ENCODE peak calls at places on chromosome 2, in seven cellular contexts. O is neural progenitor cell, T is SK-N-SH, M is HCT116, F is MM.1S, A is OCI-LY7, K is hepatocyte. U is an unnamed sample. For H3K9me3, the result is how much of the 10 kb centered on the place peaks cover.

GRCh38 chr2:23622466-23622865 is 237.5 kb downstream of the KLHL29 start:
- DNase-seq in F (no peak), M (no peak), T (no peak), O (no peak), K (no peak), A (no peak), U (no peak)

GRCh38 chr2:5560981-5561380 is 131.2 kb upstream of the SOX11 start:
- DNase-seq in A (no peak), M (no peak), T (peak), K (no peak), F (no peak), O (no peak), U (peak)

GRCh38 chr2:150480241-150480640 is 7.2 kb downstream of the RND3 start:
- DNase-seq in F (no peak), A (no peak), K (no peak), T (no peak), M (no peak), O (no peak), U (peak)

GRCh38 chr2:158760887-158761286 is 34.2 kb upstream of the DAPL1 start:
- DNase-seq in T (no peak), F (no peak), A (no peak), O (no peak), K (no peak), M (no peak), U (no peak)

GRCh38 chr2:53880756-53881155 is 21.0 kb upstream of the GPR75 start:
- DNase-seq in F (no peak), M (no peak), O (no peak), T (no peak), A (no peak), K (no peak), U (peak)

GRCh38 chr2:170408461-170409163 is 230.7 kb downstream of the MYO3B start:
- DNase-seq in A (peak), T (peak), F (no peak), O (no peak), K (no peak), M (no peak), U (no peak)

GRCh38 chr2:231039294-231039664 is 2.0 kb downstream of the C2orf72 start:
- DNase-seq in O (no peak), F (no peak), T (no peak), K (no peak), M (no peak), A (no peak), U (no peak)

GRCh38 chr2:150097891-150098595 is 389.4 kb downstream of the RND3 start:
- DNase-seq in F (peak), O (no peak), K (peak), M (no peak), A (no peak), T (no peak), U (peak)

GRCh38 chr2:49490710-49491109 is 336.4 kb upstream of the FSHR start:
- DNase-seq in A (peak), O (peak), T (no peak), K (peak), M (no peak), F (peak), U (peak)

GRCh38 chr2:144230452-144231085 is 289.4 kb downstream of the ZEB2 start:
- DNase-seq in F (no peak), M (peak), O (no peak), T (no peak), A (no peak), K (no peak), U (peak)

GRCh38 chr2:120384486-120385354 is 38.8 kb downstream of the INHBB start:
- DNase-seq in M (no peak), A (no peak), T (no peak), O (no peak), F (no peak), K (peak), U (no peak)

GRCh38 chr2:6082619-6083018 is 390.4 kb downstream of the SOX11 start:
- DNase-seq in M (no peak), F (no peak), T (no peak), K (no peak), A (no peak), O (peak), U (no peak)

GRCh38 chr2:50006327-50006726 is 852.0 kb upstream of the FSHR start:
- DNase-seq in M (no peak), F (no peak), T (no peak), A (no peak), K (no peak), O (no peak), U (no peak)

GRCh38 chr2:134120718-134121630 is 132.9 kb upstream of the MGAT5 start:
- DNase-seq in F (peak), K (peak), A (peak), T (peak), O (peak), M (no peak), U (peak)

GRCh38 chr2:240139666-240140393 is 628 bp downstream of the OTOS start:
- DNase-seq in T (no peak), O (peak), M (no peak), A (no peak), K (no peak), F (no peak), U (no peak)

GRCh38 chr2:19632327-19633040 is 269.3 kb downstream of the TTC32 start:
- DNase-seq in K (no peak), O (no peak), M (no peak), T (no peak), A (no peak), F (no peak), U (peak)

GRCh38 chr2:227536445-227536844 is 62.2 kb upstream of the SCYGR2 start:
- DNase-seq in A (no peak), T (peak), F (no peak), K (peak), O (no peak), M (no peak), U (peak)

GRCh38 chr2:137888845-137889244 is 75.4 kb upstream of the HNMT start:
- DNase-seq in K (peak), A (no peak), F (peak), O (peak), T (peak), M (peak), U (peak)

GRCh38 chr2:43524180-43524965 is 71.5 kb downstream of the THADA start:
- DNase-seq in K (peak), O (no peak), A (no peak), T (no peak), M (no peak), F (no peak), U (peak)

GRCh38 chr2:237441605-237442004 is 27.6 kb upstream of the COL6A3 start:
- DNase-seq in A (no peak), K (peak), T (peak), F (no peak), M (no peak), O (no peak), U (peak)

GRCh38 chr2:197310940-197311485 is 433 bp upstream of the ANKRD44 start:
- DNase-seq in M (no peak), K (no peak), F (no peak), T (peak), A (no peak), O (no peak), U (peak)

GRCh38 chr2:189702071-189702470 is 27.6 kb downstream of the ANKAR start:
- DNase-seq in K (no peak), T (no peak), M (no peak), A (peak), O (no peak), F (no peak), U (peak)

GRCh38 chr2:149733936-149734685 is 146.5 kb upstream of the MMADHC start:
- DNase-seq in K (peak), O (no peak), M (no peak), A (no peak), T (peak), F (no peak), U (peak)

GRCh38 chr2:136985044-136985443 is 219.7 kb downstream of the THSD7B start:
- DNase-seq in T (no peak), K (peak), A (no peak), O (no peak), F (no peak), M (no peak), U (peak)

GRCh38 chr2:53312721-53313120 is 454.9 kb upstream of the CHAC2 start:
- DNase-seq in K (peak), M (no peak), O (no peak), A (no peak), F (no peak), T (no peak), U (peak)

GRCh38 chr2:125870264-125870663 is 785.7 kb upstream of the GYPC start:
- DNase-seq in M (no peak), F (no peak), O (no peak), T (no peak), K (no peak), A (no peak), U (no peak)

GRCh38 chr2:164823126-164823525 is 18.5 kb downstream of the COBLL1 start:
- DNase-seq in K (no peak), T (no peak), M (no peak), O (no peak), A (no peak), F (no peak), U (no peak)

GRCh38 chr2:225275443-225275842 is 124.1 kb upstream of the NYAP2 start:
- DNase-seq in K (no peak), A (no peak), M (no peak), F (no peak), T (no peak), O (no peak), U (no peak)

GRCh38 chr2:27442282-27442980 is at the start of gene KRTCAP3:
- DNase-seq in T (peak), F (no peak), O (peak), A (peak), K (peak), M (peak), U (no peak)

GRCh38 chr2:85095094-85095493 is 38.1 kb upstream of the TCF7L1 start:
- DNase-seq in T (no peak), O (no peak), K (no peak), A (no peak), M (no peak), F (no peak), U (peak)

GRCh38 chr2:221195829-221196228 is 376.3 kb downstream of the EPHA4 start:
- DNase-seq in O (no peak), M (no peak), K (no peak), A (no peak), T (no peak), F (no peak), U (no peak)

GRCh38 chr2:113052767-113053166 is at the start of gene IL36B:
- DNase-seq in F (no peak), T (no peak), M (no peak), K (no peak), A (no peak), O (no peak), U (no peak)

GRCh38 chr2:225223301-225223700 is 176.2 kb upstream of the NYAP2 start:
- DNase-seq in M (no peak), A (no peak), T (no peak), K (no peak), O (no peak), F (no peak), U (no peak)

GRCh38 chr2:162184362-162184761 is 32.3 kb upstream of the GCG start:
- DNase-seq in M (no peak), K (no peak), O (no peak), F (no peak), A (no peak), T (no peak), U (no peak)

GRCh38 chr2:62794791-62795190 is 89.3 kb downstream of the EHBP1 start:
- DNase-seq in F (no peak), K (no peak), T (no peak), M (no peak), A (no peak), O (no peak), U (peak)

GRCh38 chr2:66432801-66433694 is 1.9 kb upstream of the MEIS1 start:
- DNase-seq in A (no peak), K (peak), F (peak), M (no peak), T (peak), O (peak), U (peak)

GRCh38 chr2:232482301-232483238 is 5.1 kb downstream of the ECEL1 start:
- DNase-seq in T (no peak), F (no peak), M (no peak), A (no peak), O (no peak), K (no peak), U (no peak)
- TF ChIP-seq EZH2phosphoT487 in T (no peak), F (no peak), M (no peak), A (no peak), O (no peak), K (no peak), U (no peak)

DNA sequence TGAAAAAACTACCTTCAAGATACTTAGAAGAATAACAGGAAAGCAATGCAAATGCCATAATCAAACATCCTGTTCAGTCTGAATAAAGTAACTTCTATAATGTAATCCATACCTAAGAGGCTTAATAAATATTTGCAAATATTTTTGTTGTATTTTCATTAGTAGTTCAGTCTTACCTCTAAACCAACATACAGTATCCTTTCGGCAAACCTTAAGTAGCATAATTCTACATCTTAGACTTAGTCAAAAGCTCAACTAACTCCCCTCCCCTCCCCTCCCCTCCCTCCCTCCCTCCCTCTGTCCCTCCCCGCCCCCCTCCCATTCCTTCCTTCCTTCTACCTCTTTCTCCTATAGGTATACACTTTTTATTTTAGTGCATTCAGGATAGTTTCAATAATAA is 1373.2 kb downstream of the SUCLG1 start:
- DNase-seq in T (no peak), O (no peak), K (no peak), M (no peak), A (no peak), F (no peak), U (no peak)
- H3K9me3 ChIP-seq in T (under half), O (under half), K (under half), M (under half), A (under half), F (under half), U (under half)

GRCh38 chr2:68980956-68981355 is 6.5 kb downstream of the GKN1 start:
- DNase-seq in K (no peak), O (no peak), A (no peak), F (no peak), T (no peak), M (no peak), U (no peak)
- TF ChIP-seq EZH2phosphoT487 in K (no peak), O (no peak), A (no peak), F (no peak), T (no peak), M (no peak), U (no peak)

GRCh38 chr2:160091381-160091780 is 29.0 kb upstream of the PLA2R1 start:
- DNase-seq in T (no peak), O (no peak), M (no peak), A (no peak), F (no peak), K (no peak), U (peak)

GRCh38 chr2:160085662-160086061 is 23.2 kb upstream of the PLA2R1 start:
- DNase-seq in M (no peak), A (peak), K (no peak), T (no peak), O (no peak), F (peak), U (no peak)

GRCh38 chr2:160092445-160092844 is 30.0 kb upstream of the PLA2R1 start:
- DNase-seq in K (no peak), A (no peak), O (no peak), T (no peak), M (no peak), F (no peak), U (no peak)

DNA sequence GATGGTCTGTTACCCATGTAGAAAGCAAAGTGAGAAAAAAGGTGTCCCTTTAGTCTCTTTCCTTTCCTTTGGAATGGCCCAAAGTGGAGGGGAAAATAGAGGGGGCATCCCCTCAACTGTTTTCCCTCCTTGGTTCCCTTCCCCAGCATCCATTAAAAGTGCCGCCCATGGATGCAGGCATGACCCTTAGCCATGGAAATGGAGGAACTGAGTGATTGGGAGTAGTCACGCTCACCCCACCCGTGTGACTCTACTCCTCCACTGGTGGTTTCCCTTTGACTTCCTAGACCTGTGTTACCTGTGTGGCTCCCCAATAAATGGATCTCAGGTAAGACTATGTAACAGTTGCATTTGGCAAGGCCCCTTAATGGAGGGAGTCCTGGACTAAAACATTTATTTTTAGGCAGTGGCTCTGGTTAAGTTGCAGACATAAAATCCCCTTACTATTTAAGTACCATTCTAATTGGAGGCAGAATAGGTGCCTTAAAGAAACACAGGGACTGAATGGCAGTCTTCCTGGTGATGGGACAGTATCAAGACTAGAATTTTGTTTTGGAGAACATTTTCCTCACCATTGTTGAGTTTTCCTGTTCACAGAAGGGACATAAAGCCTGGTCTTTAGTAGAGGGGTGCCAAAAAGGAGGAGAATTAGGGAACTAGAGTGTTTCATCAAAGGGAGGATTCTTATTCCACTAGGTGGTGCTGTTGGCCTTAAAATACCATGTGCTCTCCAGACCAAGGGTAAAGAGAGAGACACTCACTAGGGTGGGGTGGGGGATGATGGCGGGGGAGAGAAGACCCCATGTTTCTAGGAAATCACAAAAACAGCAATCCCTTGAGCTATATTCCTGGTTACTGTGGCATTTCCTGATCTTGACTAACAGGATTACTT is 25.7 kb upstream of the PLA2R1 start:
- DNase-seq in F (peak), T (no peak), K (no peak), M (no peak), A (peak), O (peak), U (peak)
- H3K9me3 ChIP-seq in F (under half), T (under half), K (under half), M (under half), A (under half), O (under half), U (under half)